ENCODE peak calls at places on chromosomes 1 and 21, in nine cellular contexts. One of them, this sample, is unnamed.

GRCh38 chr1:41656088-41656487 is 171.6 kb upstream of the EDN2 start:
- DNase-seq in GM04503: no peak
- DNase-seq in activated CD4-positive, alpha-beta T cell treated with anti-CD3 and anti-CD28 coated beads, Interleukin-2, amount 10 ng/mL, durations not matched to agents 7 days and 5 days: no peak
- DNase-seq in fibroblast of mammary gland: no peak
- DNase-seq in ureter: no peak
- DNase-seq in CD8-positive, alpha-beta T cell: no peak
- DNase-seq in GOT3: no peak
- DNase-seq in DMS 273 treated with DMSO at 0.1 percent for 48 hours: no peak
- DNase-seq in transverse colon: no peak
- DNase-seq in this sample: no peak

GRCh38 chr1:81558291-81559076 is 242.2 kb upstream of the ADGRL2 start:
- DNase-seq in CD8-positive, alpha-beta T cell: no peak
- DNase-seq in fibroblast of mammary gland: no peak
- DNase-seq in DMS 273 treated with DMSO at 0.1 percent for 48 hours: no peak
- DNase-seq in transverse colon: no peak
- DNase-seq in ureter: no peak
- DNase-seq in GM04503: no peak
- DNase-seq in activated CD4-positive, alpha-beta T cell treated with anti-CD3 and anti-CD28 coated beads, Interleukin-2, amount 10 ng/mL, durations not matched to agents 7 days and 5 days: no peak
- DNase-seq in GOT3: no peak
- DNase-seq in this sample: no peak

GRCh38 chr1:91578320-91579109 is 77.9 kb downstream of the CDC7 start:
- DNase-seq in CD8-positive, alpha-beta T cell: no peak
- DNase-seq in DMS 273 treated with DMSO at 0.1 percent for 48 hours: no peak
- DNase-seq in GOT3: no peak
- DNase-seq in transverse colon: no peak
- DNase-seq in ureter: no peak
- DNase-seq in fibroblast of mammary gland: no peak
- DNase-seq in GM04503: no peak
- DNase-seq in activated CD4-positive, alpha-beta T cell treated with anti-CD3 and anti-CD28 coated beads, Interleukin-2, amount 10 ng/mL, durations not matched to agents 7 days and 5 days: no peak
- DNase-seq in this sample: no peak

GRCh38 chr1:1084372-1085170 is 10.5 kb upstream of the RNF223 start:
- DNase-seq in activated CD4-positive, alpha-beta T cell treated with anti-CD3 and anti-CD28 coated beads, Interleukin-2, amount 10 ng/mL, durations not matched to agents 7 days and 5 days: peak; percentile 5
- DNase-seq in CD8-positive, alpha-beta T cell: no peak
- DNase-seq in ureter: no peak
- DNase-seq in GM04503: no peak
- DNase-seq in fibroblast of mammary gland: no peak
- DNase-seq in GOT3: no peak
- DNase-seq in DMS 273 treated with DMSO at 0.1 percent for 48 hours: no peak
- DNase-seq in transverse colon: peak; percentile 7
- DNase-seq in this sample: no peak

GRCh38 chr1:11573293-11573692 is 80.9 kb downstream of the FBXO2 start:
- DNase-seq in transverse colon: no peak
- DNase-seq in CD8-positive, alpha-beta T cell: no peak
- DNase-seq in activated CD4-positive, alpha-beta T cell treated with anti-CD3 and anti-CD28 coated beads, Interleukin-2, amount 10 ng/mL, durations not matched to agents 7 days and 5 days: no peak
- DNase-seq in GOT3: no peak
- DNase-seq in GM04503: no peak
- DNase-seq in DMS 273 treated with DMSO at 0.1 percent for 48 hours: no peak
- DNase-seq in ureter: no peak
- DNase-seq in fibroblast of mammary gland: no peak
- DNase-seq in this sample: no peak

GRCh38 chr1:204846546-204846945 is 24.1 kb upstream of the NFASC start:
- DNase-seq in fibroblast of mammary gland: no peak
- DNase-seq in DMS 273 treated with DMSO at 0.1 percent for 48 hours: no peak
- DNase-seq in ureter: no peak
- DNase-seq in GOT3: no peak
- DNase-seq in transverse colon: no peak
- DNase-seq in activated CD4-positive, alpha-beta T cell treated with anti-CD3 and anti-CD28 coated beads, Interleukin-2, amount 10 ng/mL, durations not matched to agents 7 days and 5 days: no peak
- DNase-seq in CD8-positive, alpha-beta T cell: no peak
- DNase-seq in GM04503: no peak
- DNase-seq in this sample: no peak

GRCh38 chr1:100481320-100481719 is 56.6 kb upstream of the GPR88 start:
- DNase-seq in ureter: no peak
- DNase-seq in activated CD4-positive, alpha-beta T cell treated with anti-CD3 and anti-CD28 coated beads, Interleukin-2, amount 10 ng/mL, durations not matched to agents 7 days and 5 days: no peak
- DNase-seq in fibroblast of mammary gland: no peak
- DNase-seq in DMS 273 treated with DMSO at 0.1 percent for 48 hours: no peak
- DNase-seq in GOT3: no peak
- DNase-seq in GM04503: no peak
- DNase-seq in CD8-positive, alpha-beta T cell: no peak
- DNase-seq in transverse colon: no peak
- DNase-seq in this sample: no peak

GRCh38 chr1:38846210-38846609 is 13.4 kb downstream of the RRAGC start:
- DNase-seq in GM04503: no peak
- DNase-seq in ureter: no peak
- DNase-seq in GOT3: no peak
- DNase-seq in DMS 273 treated with DMSO at 0.1 percent for 48 hours: no peak
- DNase-seq in CD8-positive, alpha-beta T cell: no peak
- DNase-seq in activated CD4-positive, alpha-beta T cell treated with anti-CD3 and anti-CD28 coated beads, Interleukin-2, amount 10 ng/mL, durations not matched to agents 7 days and 5 days: no peak
- DNase-seq in fibroblast of mammary gland: no peak
- DNase-seq in transverse colon: no peak
- DNase-seq in this sample: no peak

GRCh38 chr21:32826317-32827167 is 55.0 kb upstream of the PAXBP1 start:
- DNase-seq in ureter: peak; percentile 59
- DNase-seq in fibroblast of mammary gland: peak; percentile 74
- DNase-seq in DMS 273 treated with DMSO at 0.1 percent for 48 hours: no peak
- DNase-seq in activated CD4-positive, alpha-beta T cell treated with anti-CD3 and anti-CD28 coated beads, Interleukin-2, amount 10 ng/mL, durations not matched to agents 7 days and 5 days: peak; percentile 59
- DNase-seq in CD8-positive, alpha-beta T cell: peak; percentile 51
- DNase-seq in transverse colon: peak; percentile 50
- DNase-seq in GM04503: peak; percentile 22
- DNase-seq in GOT3: no peak
- DNase-seq in this sample: peak; percentile 45

GRCh38 chr21:46152939-46153258 is 2.5 kb downstream of the FTCD start:
- DNase-seq in activated CD4-positive, alpha-beta T cell treated with anti-CD3 and anti-CD28 coated beads, Interleukin-2, amount 10 ng/mL, durations not matched to agents 7 days and 5 days: no peak
- DNase-seq in GM04503: no peak
- DNase-seq in transverse colon: no peak
- DNase-seq in DMS 273 treated with DMSO at 0.1 percent for 48 hours: no peak
- DNase-seq in CD8-positive, alpha-beta T cell: peak; percentile 44
- DNase-seq in ureter: peak; percentile 42
- DNase-seq in GOT3: no peak
- DNase-seq in fibroblast of mammary gland: no peak
- DNase-seq in this sample: no peak

GRCh38 chr1:65167544-65167943 is 19.5 kb downstream of the AK4 start:
- DNase-seq in CD8-positive, alpha-beta T cell: no peak
- DNase-seq in activated CD4-positive, alpha-beta T cell treated with anti-CD3 and anti-CD28 coated beads, Interleukin-2, amount 10 ng/mL, durations not matched to agents 7 days and 5 days: no peak
- DNase-seq in DMS 273 treated with DMSO at 0.1 percent for 48 hours: no peak
- DNase-seq in ureter: no peak
- DNase-seq in GM04503: no peak
- DNase-seq in GOT3: no peak
- DNase-seq in fibroblast of mammary gland: no peak
- DNase-seq in transverse colon: no peak
- DNase-seq in this sample: no peak

GRCh38 chr1:228830185-228830953 is 95.1 kb downstream of the RHOU start:
- DNase-seq in activated CD4-positive, alpha-beta T cell treated with anti-CD3 and anti-CD28 coated beads, Interleukin-2, amount 10 ng/mL, durations not matched to agents 7 days and 5 days: no peak
- DNase-seq in transverse colon: peak; percentile 45
- DNase-seq in ureter: peak; percentile 61
- DNase-seq in fibroblast of mammary gland: no peak
- DNase-seq in GM04503: no peak
- DNase-seq in GOT3: no peak
- DNase-seq in DMS 273 treated with DMSO at 0.1 percent for 48 hours: peak; percentile 32
- DNase-seq in CD8-positive, alpha-beta T cell: peak; percentile 46
- DNase-seq in this sample: no peak

This sample was measured in germinal center.